ENCODE peak calls at places on chromosomes 13 and 19, in five cellular contexts. Q is neuronal stem cell, X is mesenchymal stem cell, A is H1, J is trophoblast cell. B is an unnamed sample.
A peak's percentile ranks its signal among the peaks of the same experiment; 100 is the strongest.

GRCh38 chr13:33543631-33544030 is 258.1 kb upstream of the STARD13 start:
- DNase-seq in A (no peak), J (no peak), X (no peak), Q (no peak), B (no peak)

GRCh38 chr13:60838581-60838980 is 441.6 kb downstream of the TDRD3 start:
- DNase-seq in Q (no peak), A (no peak), X (no peak), J (no peak), B (no peak)

GRCh38 chr19:2561895-2562294 is 86.0 kb downstream of the GADD45B start:
- DNase-seq in J (no peak), A (no peak), X (no peak), Q (no peak), B (no peak)

GRCh38 chr13:106133025-106133424 is 402.4 kb downstream of the EFNB2 start:
- DNase-seq in Q (no peak), A (no peak), J (peak; percentile 84), X (peak; percentile 34), B (no peak)

GRCh38 chr13:38636106-38636505 is 50.8 kb upstream of the FREM2 start:
- DNase-seq in A (no peak), X (no peak), Q (no peak), J (no peak), B (no peak)

GRCh38 chr13:50248537-50249521 is 233.6 kb downstream of the KCNRG start:
- DNase-seq in J (no peak), Q (no peak), X (no peak), A (no peak), B (no peak)

GRCh38 chr13:80441968-80442367 is 101.0 kb upstream of the SPRY2 start:
- DNase-seq in X (no peak), J (no peak), A (no peak), Q (no peak), B (no peak)

GRCh38 chr13:31441804-31442487 is 242.2 kb downstream of the B3GLCT start:
- DNase-seq in J (no peak), Q (no peak), X (no peak), A (no peak), B (no peak)

GRCh38 chr19:35738021-35738886 is 4.0 kb downstream of the IGFLR1 start:
- DNase-seq in A (no peak), X (no peak), Q (no peak), J (no peak), B (no peak)

GRCh38 chr19:9673912-9674668 is 810 bp downstream of the ZNF562 start:
- DNase-seq in Q (no peak), J (peak; percentile 26), A (no peak), X (peak; percentile 11), B (no peak)

GRCh38 chr13:35649162-35649561 is 172.7 kb upstream of the MAB21L1 start:
- DNase-seq in Q (no peak), A (no peak), J (peak; percentile 20), X (no peak), B (no peak)

GRCh38 chr13:51801631-51802099 is 2.3 kb downstream of the DHRS12 start:
- DNase-seq in Q (peak; percentile 64), A (no peak), X (no peak), J (no peak), B (no peak)

GRCh38 chr19:14393303-14393702 is 12.1 kb downstream of the ADGRE5 start:
- DNase-seq in Q (no peak), A (no peak), J (no peak), X (no peak), B (peak; percentile 69)

DNA sequence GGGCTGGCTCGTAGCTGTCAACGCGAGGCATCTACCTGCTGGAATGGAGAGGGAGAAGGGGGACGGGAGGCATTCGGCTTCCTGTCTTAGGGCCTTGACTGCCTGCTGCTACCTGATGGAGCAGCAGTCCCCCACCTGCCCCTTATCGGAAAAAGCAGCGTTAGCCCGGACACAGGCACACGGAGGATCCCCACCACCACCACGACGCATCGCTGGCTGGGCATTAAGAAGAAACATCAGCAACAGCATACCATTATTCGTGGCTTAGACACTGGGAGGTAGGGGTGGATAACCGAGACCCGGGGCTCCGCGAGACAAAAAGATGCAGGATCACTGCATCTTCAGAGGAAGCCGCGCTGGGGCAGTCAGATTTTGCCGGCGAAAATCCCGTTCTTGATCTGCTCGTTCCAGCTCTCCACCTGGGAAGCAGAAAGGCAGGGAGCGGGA is 1.1 kb downstream of the COX6B2 start:
- DNase-seq in J (no peak), X (no peak), Q (no peak), A (no peak), B (no peak)
- H2BK12ac ChIP-seq in J (no peak overlapping the region), X (no peak overlapping the region), Q (no peak overlapping the region), A (peak overlapping the region; percentile 90), B (no peak overlapping the region)

DNA sequence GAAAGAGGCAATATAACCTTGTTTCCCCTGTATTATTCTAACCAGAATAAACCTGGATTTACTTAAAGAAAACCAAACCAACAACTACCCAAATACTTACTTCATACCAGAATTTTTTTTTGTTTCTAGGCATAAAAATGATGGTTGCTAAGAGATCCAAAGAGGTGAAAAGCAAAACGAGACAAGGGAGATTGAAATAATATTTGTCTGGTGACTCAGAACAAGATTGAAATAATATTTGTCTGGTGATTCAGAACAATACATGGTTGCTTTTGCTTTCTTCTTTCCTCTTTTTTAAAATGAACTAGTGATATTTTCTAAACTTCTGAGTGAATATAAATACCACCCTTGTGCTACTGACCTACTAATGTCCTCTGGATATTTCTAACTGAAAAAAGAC is 592.9 kb downstream of the KCTD12 start:
- DNase-seq in X (peak; percentile 42), A (no peak), Q (no peak), J (peak; percentile 90), B (no peak)
- H2BK12ac ChIP-seq in X (no peak overlapping the region), A (no peak overlapping the region), Q (no peak overlapping the region), J (no peak overlapping the region), B (no peak overlapping the region)

GRCh38 chr19:18871543-18871942 is 24.4 kb downstream of the CERS1 start:
- DNase-seq in J (no peak), A (no peak), Q (no peak), X (no peak), B (no peak)
- H2BK12ac ChIP-seq in J (no peak overlapping the region), A (no peak overlapping the region), Q (no peak overlapping the region), X (no peak overlapping the region), B (no peak overlapping the region)

DNA sequence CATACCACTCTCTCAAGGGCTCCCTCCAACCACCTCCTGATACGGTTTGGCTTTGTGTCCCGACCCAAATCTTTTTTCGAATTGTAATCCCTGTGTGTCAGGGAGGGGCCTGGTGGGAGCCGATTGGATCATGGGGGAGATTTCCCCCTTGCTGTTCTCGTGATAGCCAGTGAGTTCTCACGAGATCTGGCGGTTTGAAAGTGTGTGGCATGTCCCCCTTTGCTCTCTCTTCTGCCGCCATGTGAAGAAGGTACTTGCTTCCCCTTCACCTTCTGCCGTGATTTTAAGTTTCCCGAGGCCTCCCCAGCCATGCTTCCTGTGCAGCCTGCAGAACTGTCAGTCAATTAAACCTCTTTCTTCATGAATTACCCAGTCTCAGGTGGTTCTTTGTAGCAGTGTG is 34.7 kb upstream of the SLC15A1 start:
- DNase-seq in J (no peak), X (no peak), A (no peak), Q (no peak), B (no peak)
- H2BK12ac ChIP-seq in J (no peak overlapping the region), X (no peak overlapping the region), A (no peak overlapping the region), Q (no peak overlapping the region), B (no peak overlapping the region)